ENCODE peak calls at places on chromosomes 16 and 17, in six cellular contexts. One of them, this sample, is unnamed.

GRCh38 chr16:87384162-87384999 is 805 bp upstream of the FBXO31 start:
- DNase-seq in upper lobe of right lung: peak
- DNase-seq in adrenal gland: peak
- DNase-seq in lung: peak
- DNase-seq in bronchial epithelial cell: no peak
- DNase-seq in fibroblast of lung: no peak
- DNase-seq in this sample: no peak

GRCh38 chr17:45757431-45758218 is 26.5 kb upstream of the CRHR1 start:
- DNase-seq in adrenal gland: no peak
- DNase-seq in bronchial epithelial cell: no peak
- DNase-seq in fibroblast of lung: no peak
- DNase-seq in lung: no peak
- DNase-seq in upper lobe of right lung: no peak
- DNase-seq in this sample: no peak

GRCh38 chr17:59856859-59857794 is 35.6 kb downstream of the TUBD1 start:
- DNase-seq in adrenal gland: no peak
- DNase-seq in lung: no peak
- DNase-seq in fibroblast of lung: no peak
- DNase-seq in bronchial epithelial cell: peak
- DNase-seq in upper lobe of right lung: no peak
- DNase-seq in this sample: no peak

GRCh38 chr17:78667091-78667490 is 89.9 kb upstream of the DNAH17 start:
- DNase-seq in bronchial epithelial cell: no peak
- DNase-seq in fibroblast of lung: no peak
- DNase-seq in adrenal gland: no peak
- DNase-seq in upper lobe of right lung: peak
- DNase-seq in lung: no peak
- DNase-seq in this sample: no peak

GRCh38 chr16:84484579-84485254 is 19.7 kb downstream of the MEAK7 start:
- DNase-seq in bronchial epithelial cell: peak
- DNase-seq in upper lobe of right lung: peak
- DNase-seq in adrenal gland: peak
- DNase-seq in fibroblast of lung: peak
- DNase-seq in lung: peak
- DNase-seq in this sample: peak

GRCh38 chr16:2915196-2915929 is 3.6 kb downstream of the FLYWCH1 start:
- DNase-seq in adrenal gland: no peak
- DNase-seq in bronchial epithelial cell: no peak
- DNase-seq in lung: no peak
- DNase-seq in upper lobe of right lung: no peak
- DNase-seq in fibroblast of lung: no peak
- DNase-seq in this sample: no peak

GRCh38 chr16:11152677-11153321 is 103.2 kb downstream of the SOCS1 start:
- DNase-seq in upper lobe of right lung: no peak
- DNase-seq in bronchial epithelial cell: no peak
- DNase-seq in lung: no peak
- DNase-seq in adrenal gland: no peak
- DNase-seq in fibroblast of lung: no peak
- DNase-seq in this sample: no peak

GRCh38 chr16:86697715-86698114 is 119.4 kb downstream of the FOXL1 start:
- DNase-seq in bronchial epithelial cell: no peak
- DNase-seq in upper lobe of right lung: no peak
- DNase-seq in adrenal gland: no peak
- DNase-seq in fibroblast of lung: peak
- DNase-seq in lung: no peak
- DNase-seq in this sample: no peak

GRCh38 chr17:61579961-61580360 is 11.1 kb downstream of the NACA2 start:
- DNase-seq in lung: no peak
- DNase-seq in bronchial epithelial cell: no peak
- DNase-seq in upper lobe of right lung: no peak
- DNase-seq in adrenal gland: no peak
- DNase-seq in fibroblast of lung: peak
- DNase-seq in this sample: peak

GRCh38 chr17:55305321-55306087 is 40.7 kb downstream of the HLF start:
- DNase-seq in bronchial epithelial cell: no peak
- DNase-seq in upper lobe of right lung: no peak
- DNase-seq in lung: no peak
- DNase-seq in adrenal gland: no peak
- DNase-seq in fibroblast of lung: no peak
- DNase-seq in this sample: no peak

GRCh38 chr17:55302407-55302787 is 37.6 kb downstream of the HLF start:
- DNase-seq in lung: no peak
- DNase-seq in fibroblast of lung: no peak
- DNase-seq in adrenal gland: no peak
- DNase-seq in bronchial epithelial cell: no peak
- DNase-seq in upper lobe of right lung: no peak
- DNase-seq in this sample: no peak

GRCh38 chr17:55303008-55303493 is 38.3 kb downstream of the HLF start:
- DNase-seq in bronchial epithelial cell: no peak
- DNase-seq in adrenal gland: no peak
- DNase-seq in lung: no peak
- DNase-seq in upper lobe of right lung: no peak
- DNase-seq in fibroblast of lung: no peak
- DNase-seq in this sample: no peak

GRCh38 chr17:55304171-55304859 is 39.6 kb downstream of the HLF start:
- DNase-seq in upper lobe of right lung: no peak
- DNase-seq in fibroblast of lung: no peak
- DNase-seq in lung: no peak
- DNase-seq in bronchial epithelial cell: no peak
- DNase-seq in adrenal gland: no peak
- DNase-seq in this sample: no peak

GRCh38 chr17:55303701-55304145 is 39.0 kb downstream of the HLF start:
- DNase-seq in bronchial epithelial cell: peak
- DNase-seq in adrenal gland: peak
- DNase-seq in upper lobe of right lung: no peak
- DNase-seq in lung: no peak
- DNase-seq in fibroblast of lung: peak
- DNase-seq in this sample: peak
- TF ChIP-seq CTCF in bronchial epithelial cell: no peak
- TF ChIP-seq CTCF in adrenal gland: peak
- TF ChIP-seq CTCF in upper lobe of right lung: no peak
- TF ChIP-seq CTCF in lung: no peak
- TF ChIP-seq CTCF in fibroblast of lung: no peak
- TF ChIP-seq CTCF in this sample: peak

GRCh38 chr17:74157366-74157765 is 46.1 kb upstream of the RPL38 start:
- DNase-seq in lung: no peak
- DNase-seq in upper lobe of right lung: peak
- DNase-seq in adrenal gland: no peak
- DNase-seq in bronchial epithelial cell: no peak
- DNase-seq in fibroblast of lung: no peak
- DNase-seq in this sample: no peak

GRCh38 chr17:74160656-74161500 is 42.6 kb upstream of the RPL38 start:
- DNase-seq in fibroblast of lung: no peak
- DNase-seq in bronchial epithelial cell: no peak
- DNase-seq in lung: no peak
- DNase-seq in upper lobe of right lung: peak
- DNase-seq in adrenal gland: no peak
- DNase-seq in this sample: no peak

GRCh38 chr17:74156878-74157277 is 46.6 kb upstream of the RPL38 start:
- DNase-seq in fibroblast of lung: no peak
- DNase-seq in adrenal gland: no peak
- DNase-seq in lung: no peak
- DNase-seq in upper lobe of right lung: no peak
- DNase-seq in bronchial epithelial cell: no peak
- DNase-seq in this sample: no peak

GRCh38 chr17:74159226-74159840 is 44.1 kb upstream of the RPL38 start:
- DNase-seq in bronchial epithelial cell: no peak
- DNase-seq in upper lobe of right lung: peak
- DNase-seq in fibroblast of lung: no peak
- DNase-seq in adrenal gland: no peak
- DNase-seq in lung: no peak
- DNase-seq in this sample: no peak

GRCh38 chr17:74158761-74159160 is 44.7 kb upstream of the RPL38 start:
- DNase-seq in adrenal gland: no peak
- DNase-seq in fibroblast of lung: no peak
- DNase-seq in lung: no peak
- DNase-seq in upper lobe of right lung: no peak
- DNase-seq in bronchial epithelial cell: no peak
- DNase-seq in this sample: no peak
- H3K4me3 ChIP-seq in adrenal gland: no peak
- H3K4me3 ChIP-seq in fibroblast of lung: no peak
- H3K4me3 ChIP-seq in lung: no peak
- H3K4me3 ChIP-seq in upper lobe of right lung: no peak
- H3K4me3 ChIP-seq in bronchial epithelial cell: no peak
- H3K4me3 ChIP-seq in this sample: no peak

DNA sequence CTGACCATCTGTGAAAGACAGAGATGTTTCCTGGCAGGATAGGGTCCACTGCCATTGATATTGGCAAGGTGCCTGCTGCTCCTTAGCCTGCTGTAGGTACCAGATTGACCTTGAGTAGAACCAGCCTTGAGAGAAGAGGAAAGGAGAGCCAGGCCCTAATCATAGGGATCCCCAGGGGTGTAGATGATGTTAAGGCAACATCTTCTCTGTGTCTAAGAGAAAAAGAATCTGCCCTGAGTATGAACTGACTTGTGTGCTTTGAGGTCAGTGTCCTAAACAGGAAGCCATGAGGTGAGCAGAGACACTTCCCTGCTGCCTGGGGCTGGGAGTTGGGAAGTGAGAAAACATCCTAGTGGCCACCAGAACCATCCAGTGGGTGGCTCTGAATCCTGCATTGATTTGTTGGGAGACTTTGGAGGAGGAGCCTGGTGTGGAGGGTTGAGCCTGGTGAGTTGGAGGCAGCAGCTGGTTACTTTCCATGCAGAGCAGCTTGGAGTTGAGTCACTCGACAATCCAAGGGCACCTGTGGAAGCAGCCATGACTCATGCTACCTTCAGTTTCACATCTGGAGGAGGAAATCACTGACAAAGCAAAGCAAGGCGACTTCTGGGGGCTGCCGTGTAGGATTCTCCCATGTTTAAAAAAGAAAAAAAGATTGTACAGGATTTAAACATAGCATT is 47.8 kb downstream of the BMERB1 start:
- DNase-seq in upper lobe of right lung: no peak
- DNase-seq in adrenal gland: peak
- DNase-seq in fibroblast of lung: peak
- DNase-seq in bronchial epithelial cell: peak
- DNase-seq in lung: peak
- DNase-seq in this sample: peak
- TF ChIP-seq CTCF in upper lobe of right lung: no peak
- TF ChIP-seq CTCF in adrenal gland: peak
- TF ChIP-seq CTCF in fibroblast of lung: no peak
- TF ChIP-seq CTCF in bronchial epithelial cell: peak
- TF ChIP-seq CTCF in lung: no peak
- TF ChIP-seq CTCF in this sample: peak

GRCh38 chr17:42286411-42287295 is 1.6 kb upstream of the STAT5A start:
- DNase-seq in bronchial epithelial cell: no peak
- DNase-seq in fibroblast of lung: no peak
- DNase-seq in adrenal gland: no peak
- DNase-seq in lung: no peak
- DNase-seq in upper lobe of right lung: peak
- DNase-seq in this sample: no peak

GRCh38 chr17:42288078-42288984 is at the start of gene STAT5A:
- DNase-seq in bronchial epithelial cell: peak
- DNase-seq in lung: peak
- DNase-seq in upper lobe of right lung: peak
- DNase-seq in fibroblast of lung: peak
- DNase-seq in adrenal gland: peak
- DNase-seq in this sample: peak

GRCh38 chr17:42285346-42286050 is 2.8 kb upstream of the STAT5A start:
- DNase-seq in fibroblast of lung: no peak
- DNase-seq in bronchial epithelial cell: no peak
- DNase-seq in upper lobe of right lung: peak
- DNase-seq in adrenal gland: no peak
- DNase-seq in lung: no peak
- DNase-seq in this sample: no peak

GRCh38 chr17:42288985-42289862 is 926 bp downstream of the STAT5A start:
- DNase-seq in upper lobe of right lung: peak
- DNase-seq in fibroblast of lung: no peak
- DNase-seq in bronchial epithelial cell: no peak
- DNase-seq in adrenal gland: peak
- DNase-seq in lung: no peak
- DNase-seq in this sample: no peak

GRCh38 chr17:42287305-42288077 is 807 bp upstream of the STAT5A start:
- DNase-seq in upper lobe of right lung: peak
- DNase-seq in fibroblast of lung: peak
- DNase-seq in adrenal gland: peak
- DNase-seq in bronchial epithelial cell: no peak
- DNase-seq in lung: no peak
- DNase-seq in this sample: peak
- H3K4me3 ChIP-seq in upper lobe of right lung: peak
- H3K4me3 ChIP-seq in fibroblast of lung: peak
- H3K4me3 ChIP-seq in adrenal gland: peak
- H3K4me3 ChIP-seq in bronchial epithelial cell: peak
- H3K4me3 ChIP-seq in lung: peak
- H3K4me3 ChIP-seq in this sample: peak

GRCh38 chr17:76527430-76528111 is 9.9 kb downstream of the CYGB start:
- DNase-seq in lung: peak
- DNase-seq in adrenal gland: no peak
- DNase-seq in fibroblast of lung: peak
- DNase-seq in upper lobe of right lung: peak
- DNase-seq in bronchial epithelial cell: peak
- DNase-seq in this sample: peak
- TF ChIP-seq CTCF in lung: no peak
- TF ChIP-seq CTCF in adrenal gland: peak
- TF ChIP-seq CTCF in fibroblast of lung: peak
- TF ChIP-seq CTCF in upper lobe of right lung: peak
- TF ChIP-seq CTCF in bronchial epithelial cell: no peak
- TF ChIP-seq CTCF in this sample: no peak

DNA sequence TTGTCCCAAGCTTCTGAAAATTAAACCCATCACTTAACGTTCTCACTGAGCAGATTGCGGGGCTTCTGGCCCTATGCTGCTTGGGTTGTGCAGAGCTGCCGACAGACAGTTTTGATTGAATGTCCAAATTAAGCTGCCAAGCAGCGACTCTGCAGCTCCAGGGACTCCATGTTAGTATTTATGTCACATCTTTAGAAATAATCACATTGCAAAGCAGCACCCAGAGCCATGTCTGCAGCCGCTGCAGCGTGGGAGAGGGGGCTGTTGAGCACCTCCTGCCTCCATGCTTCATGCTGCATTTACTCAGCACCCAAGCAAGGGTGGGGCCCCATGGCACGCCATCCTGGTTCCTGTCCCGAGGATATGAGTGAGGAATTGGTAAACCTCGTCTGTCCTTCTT is 178.1 kb upstream of the CACNG3 start:
- DNase-seq in adrenal gland: no peak
- DNase-seq in upper lobe of right lung: no peak
- DNase-seq in lung: no peak
- DNase-seq in fibroblast of lung: no peak
- DNase-seq in bronchial epithelial cell: no peak
- DNase-seq in this sample: no peak
- H3K4me3 ChIP-seq in adrenal gland: no peak
- H3K4me3 ChIP-seq in upper lobe of right lung: no peak
- H3K4me3 ChIP-seq in lung: no peak
- H3K4me3 ChIP-seq in fibroblast of lung: no peak
- H3K4me3 ChIP-seq in bronchial epithelial cell: no peak
- H3K4me3 ChIP-seq in this sample: no peak

GRCh38 chr17:63497708-63498483 is 21.0 kb downstream of the ACE start:
- DNase-seq in lung: no peak
- DNase-seq in upper lobe of right lung: no peak
- DNase-seq in fibroblast of lung: no peak
- DNase-seq in adrenal gland: no peak
- DNase-seq in bronchial epithelial cell: peak
- DNase-seq in this sample: no peak
- TF ChIP-seq CTCF in lung: no peak
- TF ChIP-seq CTCF in upper lobe of right lung: peak
- TF ChIP-seq CTCF in fibroblast of lung: no peak
- TF ChIP-seq CTCF in adrenal gland: peak
- TF ChIP-seq CTCF in bronchial epithelial cell: peak
- TF ChIP-seq CTCF in this sample: peak